ENCODE peak calls at places on chromosomes 6 and 20, in seven cellular contexts. T is cardiac fibroblast; X is HCT116; I is activated gamma-delta T cell treated with anti-CD3 and anti-CD28 coated beads, Interleukin-2, amount 50 U/mL, for 16 hours; U is stimulated activated CD4-positive, alpha-beta T cell treated with anti-CD3 and anti-CD28 coated beads, Interleukin-12 subunit alpha, Interleukin-12 subunit beta, amount 100 ng/mL, for 24 hours; O is stimulated activated naive B cell treated with anti-CD40 and anti-IgM and Interleukin-4, amounts not matched to agents 10 μg/mL and 1 μg/mL and 100 μg/mL, for 72 hours; A is NCI-H2081. H is an unnamed sample.

GRCh38 chr20:46964299-46965123 is 69.9 kb downstream of the EYA2 start:
- DNase-seq in T (no peak), X (no peak), I (no peak), U (no peak), O (no peak), A (peak), H (no peak)

GRCh38 chr6:145929037-145929633 is 35.0 kb downstream of the SHPRH start:
- DNase-seq in T (peak), X (peak), I (no peak), U (no peak), O (no peak), A (no peak), H (peak)

GRCh38 chr20:44187054-44187762 is at the start of gene JPH2:
- DNase-seq in T (peak), X (no peak), I (no peak), U (no peak), O (no peak), A (no peak), H (no peak)

GRCh38 chr6:164106345-164106769 is 691.8 kb downstream of the QKI start:
- DNase-seq in T (peak), X (no peak), I (no peak), U (no peak), O (no peak), A (no peak), H (peak)

GRCh38 chr6:2108700-2109306 is 136.6 kb downstream of the GMDS start:
- DNase-seq in T (no peak), X (no peak), I (no peak), U (no peak), O (no peak), A (peak), H (no peak)

GRCh38 chr6:112216699-112217551 is 37.4 kb downstream of the LAMA4 start:
- DNase-seq in T (peak), X (no peak), I (no peak), U (no peak), O (no peak), A (no peak), H (no peak)

GRCh38 chr6:137415127-137415833 is 78.9 kb downstream of the OLIG3 start:
- DNase-seq in T (peak), X (peak), I (peak), U (peak), O (peak), A (no peak), H (peak)

GRCh38 chr20:32505723-32506473 is 79.2 kb downstream of the NOL4L start:
- DNase-seq in T (no peak), X (no peak), I (no peak), U (no peak), O (no peak), A (no peak), H (no peak)

GRCh38 chr6:70241031-70241430 is 61.9 kb downstream of the COL9A1 start:
- DNase-seq in T (no peak), X (no peak), I (no peak), U (no peak), O (no peak), A (no peak), H (no peak)

GRCh38 chr6:33014841-33015634 is 5.6 kb upstream of the HLA-DOA start:
- DNase-seq in T (peak), X (peak), I (peak), U (no peak), O (peak), A (peak), H (peak)

GRCh38 chr6:119284861-119285521 is 64.6 kb downstream of the MAN1A1 start:
- DNase-seq in T (no peak), X (no peak), I (no peak), U (no peak), O (no peak), A (no peak), H (no peak)

GRCh38 chr6:157823523-157824370 is 701 bp downstream of the SNX9 start:
- DNase-seq in T (peak), X (peak), I (peak), U (peak), O (peak), A (no peak), H (peak)

GRCh38 chr6:143673638-143674037 is 4.1 kb upstream of the PHACTR2 start:
- DNase-seq in T (peak), X (peak), I (no peak), U (no peak), O (no peak), A (no peak), H (no peak)

GRCh38 chr6:169141706-169142705 is 111.6 kb downstream of the THBS2 start:
- DNase-seq in T (peak), X (no peak), I (no peak), U (no peak), O (no peak), A (no peak), H (no peak)

GRCh38 chr6:6007311-6008113 is 787 bp upstream of the NRN1 start:
- DNase-seq in T (no peak), X (no peak), I (no peak), U (no peak), O (no peak), A (peak), H (peak)

GRCh38 chr6:3383525-3383924 is 73.3 kb downstream of the SLC22A23 start:
- DNase-seq in T (peak), X (peak), I (no peak), U (no peak), O (peak), A (no peak), H (peak)

GRCh38 chr6:147741419-147741818 is 232.9 kb downstream of the SAMD5 start:
- DNase-seq in T (peak), X (no peak), I (no peak), U (no peak), O (no peak), A (no peak), H (no peak)

GRCh38 chr6:2760882-2761842 is 4.0 kb upstream of the WRNIP1 start:
- DNase-seq in T (no peak), X (no peak), I (no peak), U (no peak), O (no peak), A (no peak), H (no peak)

GRCh38 chr6:7763896-7764295 is 38.0 kb downstream of the BMP6 start:
- DNase-seq in T (no peak), X (no peak), I (no peak), U (no peak), O (no peak), A (no peak), H (no peak)

GRCh38 chr6:71288228-71289038 is at the start of gene OGFRL1:
- DNase-seq in T (peak), X (no peak), I (peak), U (peak), O (peak), A (peak), H (peak)

H was measured in GM13977.